ENCODE peak calls at places on chromosomes 1 and 21, in nine cellular contexts. Y is neural progenitor cell, M is hepatocyte, P is OCI-LY7, F is A549, K is neuronal stem cell, U is GM23338, T is osteoblast, R is fibroblast of lung. L is an unnamed sample.

GRCh38 chr1:201988593-201988992 is 6.1 kb downstream of the RNPEP start:
- DNase-seq in Y (no peak), M (no peak), P (no peak), F (no peak), K (no peak), U (no peak), T (no peak), R (no peak), L (no peak)

GRCh38 chr1:42953182-42954180 is 5.2 kb downstream of the SLC2A1 start:
- DNase-seq in Y (no peak), M (no peak), P (no peak), F (peak; percentile 2), K (no peak), U (no peak), T (peak; percentile 79), R (no peak), L (no peak)

GRCh38 chr1:30452170-30452569 is 271.2 kb downstream of the MATN1 start:
- DNase-seq in Y (no peak), M (no peak), P (no peak), F (no peak), K (no peak), U (no peak), T (no peak), R (no peak), L (no peak)

GRCh38 chr1:156246762-156247459 is 945 bp downstream of the PAQR6 start:
- DNase-seq in Y (peak; percentile 31), M (no peak), P (no peak), F (no peak), K (no peak), U (peak; percentile 56), T (peak; percentile 87), R (no peak), L (peak; percentile 34)

GRCh38 chr1:112444269-112444668 is 48.3 kb downstream of the CTTNBP2NL start:
- DNase-seq in Y (no peak), M (no peak), P (no peak), F (no peak), K (no peak), U (no peak), T (peak; percentile 68), R (peak; percentile 70), L (peak; percentile 73)

GRCh38 chr1:107965112-107965991 is at the start of gene VAV3:
- DNase-seq in Y (peak; percentile 92), M (peak; percentile 85), P (peak; percentile 81), F (peak; percentile 67), K (peak; percentile 84), U (peak; percentile 90), T (peak; percentile 94), R (peak; percentile 60), L (peak; percentile 79)

GRCh38 chr1:1058921-1059493 is 15.1 kb downstream of the RNF223 start:
- DNase-seq in Y (peak; percentile 51), M (peak; percentile 60), P (no peak), F (no peak), K (no peak), U (peak; percentile 62), T (peak; percentile 91), R (peak; percentile 22), L (peak; percentile 41)

GRCh38 chr1:197776348-197777082 is 1.2 kb upstream of the DENND1B start:
- DNase-seq in Y (no peak), M (no peak), P (peak; percentile 18), F (no peak), K (no peak), U (no peak), T (peak; percentile 83), R (peak; percentile 97), L (peak; percentile 91)

GRCh38 chr1:203792491-203792890 is 2.9 kb upstream of the ZBED6 start:
- DNase-seq in Y (no peak), M (no peak), P (no peak), F (no peak), K (no peak), U (no peak), T (no peak), R (no peak), L (no peak)
- H3K4me2 ChIP-seq in Y (no peak overlapping the region), M (no peak overlapping the region), P (no peak overlapping the region), F (no peak overlapping the region), K (no peak overlapping the region), U (no peak overlapping the region), T (no peak overlapping the region), R (no peak overlapping the region), L (no peak overlapping the region)

GRCh38 chr1:23202263-23202749 is 15.0 kb downstream of the HTR1D start:
- DNase-seq in Y (no peak), M (no peak), P (no peak), F (no peak), K (no peak), U (no peak), T (peak; percentile 87), R (peak; percentile 71), L (peak; percentile 61)
- H3K4me2 ChIP-seq in Y (no peak overlapping the region), M (no peak overlapping the region), P (no peak overlapping the region), F (peak overlapping the region; percentile 46), K (no peak overlapping the region), U (no peak overlapping the region), T (no peak overlapping the region), R (no peak overlapping the region), L (no peak overlapping the region)

DNA sequence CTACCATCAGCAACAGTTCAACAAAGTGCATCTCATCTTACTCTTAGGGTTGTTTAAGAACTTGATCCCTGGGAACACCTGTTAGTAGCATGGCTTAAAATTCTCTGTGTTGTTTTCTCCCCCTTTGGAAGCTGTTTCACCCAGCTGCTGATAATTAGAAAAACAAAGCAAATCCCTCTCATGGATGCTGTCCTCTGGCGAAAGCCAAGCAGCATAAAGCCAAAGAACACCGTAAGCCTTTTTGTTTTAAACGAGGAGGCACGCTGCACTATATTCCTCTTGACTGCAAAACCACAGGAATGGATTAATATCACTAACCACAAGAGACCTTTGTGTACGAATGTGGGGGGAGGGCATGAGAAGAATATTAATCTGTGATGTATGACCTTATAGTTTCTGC is 923.2 kb downstream of the LTN1 start:
- DNase-seq in Y (peak; percentile 57), M (no peak), P (no peak), F (no peak), K (no peak), U (peak; percentile 66), T (no peak), R (peak; percentile 78), L (peak; percentile 27)
- H3K4me2 ChIP-seq in Y (peak overlapping the region; percentile 59), M (peak overlapping the region; percentile 46), P (no peak overlapping the region), F (no peak overlapping the region), K (no peak overlapping the region), U (peak overlapping the region; percentile 8), T (peak overlapping the region; percentile 52), R (peak overlapping the region; percentile 73), L (peak overlapping the region; percentile 47)

GRCh38 chr21:46295177-46295711 is 9.1 kb downstream of the YBEY start:
- DNase-seq in Y (peak; percentile 28), M (no peak), P (no peak), F (no peak), K (no peak), U (peak; percentile 22), T (peak; percentile 62), R (peak; percentile 85), L (peak; percentile 30)

GRCh38 chr21:46297311-46298082 is 11.4 kb downstream of the YBEY start:
- DNase-seq in Y (no peak), M (no peak), P (no peak), F (no peak), K (no peak), U (peak; percentile 79), T (peak; percentile 75), R (peak; percentile 33), L (peak; percentile 60)

GRCh38 chr21:46291561-46291960 is 5.4 kb downstream of the YBEY start:
- DNase-seq in Y (no peak), M (no peak), P (no peak), F (no peak), K (no peak), U (no peak), T (no peak), R (no peak), L (no peak)

GRCh38 chr21:46295996-46296752 is 10.0 kb downstream of the YBEY start:
- DNase-seq in Y (no peak), M (peak; percentile 38), P (peak; percentile 71), F (no peak), K (no peak), U (peak; percentile 59), T (peak; percentile 90), R (peak; percentile 40), L (peak; percentile 92)

DNA sequence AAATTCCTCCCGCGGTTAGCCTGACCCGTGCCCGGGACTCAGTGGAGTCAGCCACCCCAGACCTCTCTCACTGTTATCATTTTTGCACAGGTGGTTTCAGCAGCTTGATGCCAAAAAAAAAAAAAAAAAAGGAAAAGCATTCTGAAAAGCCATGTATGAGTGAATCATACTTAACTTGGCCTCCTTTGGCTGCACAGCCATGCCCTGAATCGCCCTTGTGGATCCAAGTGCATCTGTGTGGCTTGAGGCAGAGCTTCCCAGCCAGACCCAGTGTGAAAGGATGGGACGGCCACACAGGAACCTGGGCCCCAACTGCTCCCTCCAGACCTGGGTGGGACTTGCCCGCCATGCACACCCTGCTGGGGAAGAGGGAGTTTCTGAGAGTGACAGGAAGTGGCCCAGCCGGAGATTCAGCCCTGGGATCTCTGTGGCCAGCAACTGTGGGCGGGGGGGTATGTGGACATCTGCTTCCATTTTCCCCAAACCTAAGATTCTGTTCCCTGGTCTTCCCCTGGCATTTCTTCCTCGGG is 8.6 kb downstream of the YBEY start:
- DNase-seq in Y (no peak), M (no peak), P (no peak), F (no peak), K (no peak), U (no peak), T (peak; percentile 94), R (peak; percentile 86), L (peak; percentile 80)
- H3K4me2 ChIP-seq in Y (no peak overlapping the region), M (no peak overlapping the region), P (no peak overlapping the region), F (no peak overlapping the region), K (no peak overlapping the region), U (no peak overlapping the region), T (peak overlapping the region; percentile 6), R (no peak overlapping the region), L (no peak overlapping the region)

GRCh38 chr1:91617242-91617837 is 116.7 kb downstream of the CDC7 start:
- DNase-seq in Y (peak; percentile 59), M (peak; percentile 74), P (no peak), F (peak; percentile 28), K (no peak), U (peak; percentile 77), T (no peak), R (no peak), L (no peak)

GRCh38 chr1:91621360-91621759 is 120.7 kb downstream of the CDC7 start:
- DNase-seq in Y (no peak), M (no peak), P (no peak), F (no peak), K (no peak), U (no peak), T (no peak), R (no peak), L (no peak)

GRCh38 chr1:91621907-91622306 is 121.3 kb downstream of the CDC7 start:
- DNase-seq in Y (no peak), M (no peak), P (no peak), F (no peak), K (no peak), U (no peak), T (no peak), R (no peak), L (no peak)

GRCh38 chr1:91622586-91622985 is 121.9 kb downstream of the CDC7 start:
- DNase-seq in Y (no peak), M (no peak), P (no peak), F (no peak), K (no peak), U (no peak), T (no peak), R (peak; percentile 28), L (no peak)

GRCh38 chr1:91619881-91620280 is 119.2 kb downstream of the CDC7 start:
- DNase-seq in Y (no peak), M (no peak), P (no peak), F (no peak), K (no peak), U (no peak), T (no peak), R (no peak), L (peak; percentile 60)
- H3K4me2 ChIP-seq in Y (no peak overlapping the region), M (no peak overlapping the region), P (no peak overlapping the region), F (no peak overlapping the region), K (no peak overlapping the region), U (no peak overlapping the region), T (no peak overlapping the region), R (no peak overlapping the region), L (peak overlapping the region; percentile 39)

L was measured in GM23248.